ENCODE peak calls at places on chromosomes 3 and 15, in seven cellular contexts. One of them, this sample, is unnamed.

GRCh38 chr3:181622365-181622764 is 89.4 kb upstream of the SOX2 start:
- DNase-seq in aorta: no peak
- DNase-seq in spleen: no peak
- DNase-seq in lower lobe of right lung: no peak
- DNase-seq in mesendoderm: no peak
- DNase-seq in MM.1S: peak; percentile 49
- DNase-seq in AG04450: no peak
- DNase-seq in this sample: no peak

GRCh38 chr15:34055868-34056595 is 17.0 kb upstream of the AVEN start:
- DNase-seq in aorta: no peak
- DNase-seq in spleen: no peak
- DNase-seq in lower lobe of right lung: no peak
- DNase-seq in mesendoderm: peak; percentile 30
- DNase-seq in MM.1S: no peak
- DNase-seq in AG04450: peak; percentile 50
- DNase-seq in this sample: no peak

GRCh38 chr3:123792473-123793201 is 91.5 kb downstream of the MYLK start:
- DNase-seq in aorta: no peak
- DNase-seq in spleen: no peak
- DNase-seq in lower lobe of right lung: no peak
- DNase-seq in mesendoderm: peak; percentile 35
- DNase-seq in MM.1S: no peak
- DNase-seq in AG04450: no peak
- DNase-seq in this sample: no peak

GRCh38 chr3:105118905-105119304 is 247.8 kb upstream of the ALCAM start:
- DNase-seq in aorta: no peak
- DNase-seq in spleen: no peak
- DNase-seq in lower lobe of right lung: no peak
- DNase-seq in mesendoderm: no peak
- DNase-seq in MM.1S: no peak
- DNase-seq in AG04450: no peak
- DNase-seq in this sample: no peak

GRCh38 chr3:57169872-57170623 is 4.9 kb upstream of the IL17RD start:
- DNase-seq in aorta: peak; percentile 92
- DNase-seq in spleen: peak; percentile 93
- DNase-seq in lower lobe of right lung: peak; percentile 82
- DNase-seq in mesendoderm: peak; percentile 91
- DNase-seq in MM.1S: peak; percentile 59
- DNase-seq in AG04450: peak; percentile 8
- DNase-seq in this sample: peak; percentile 82

GRCh38 chr3:4926892-4927291 is 52.3 kb upstream of the BHLHE40 start:
- DNase-seq in aorta: no peak
- DNase-seq in spleen: no peak
- DNase-seq in lower lobe of right lung: no peak
- DNase-seq in mesendoderm: no peak
- DNase-seq in MM.1S: no peak
- DNase-seq in AG04450: no peak
- DNase-seq in this sample: no peak

GRCh38 chr3:77489216-77489615 is 449.3 kb downstream of the ROBO2 start:
- DNase-seq in aorta: no peak
- DNase-seq in spleen: no peak
- DNase-seq in lower lobe of right lung: no peak
- DNase-seq in mesendoderm: peak; percentile 32
- DNase-seq in MM.1S: no peak
- DNase-seq in AG04450: no peak
- DNase-seq in this sample: no peak

GRCh38 chr15:62119224-62119925 is 45.7 kb downstream of the C2CD4B start:
- DNase-seq in aorta: no peak
- DNase-seq in spleen: no peak
- DNase-seq in lower lobe of right lung: no peak
- DNase-seq in mesendoderm: peak; percentile 80
- DNase-seq in MM.1S: no peak
- DNase-seq in AG04450: peak; percentile 78
- DNase-seq in this sample: no peak

GRCh38 chr3:174336774-174337173 is 522.4 kb upstream of the NAALADL2 start:
- DNase-seq in aorta: no peak
- DNase-seq in spleen: no peak
- DNase-seq in lower lobe of right lung: no peak
- DNase-seq in mesendoderm: no peak
- DNase-seq in MM.1S: no peak
- DNase-seq in AG04450: no peak
- DNase-seq in this sample: no peak

GRCh38 chr15:58987036-58987435 is 427 bp upstream of the RNF111 start:
- DNase-seq in aorta: no peak
- DNase-seq in spleen: no peak
- DNase-seq in lower lobe of right lung: no peak
- DNase-seq in mesendoderm: no peak
- DNase-seq in MM.1S: peak; percentile 39
- DNase-seq in AG04450: no peak
- DNase-seq in this sample: no peak

GRCh38 chr3:23710555-23710954 is 95.2 kb upstream of the UBE2E1 start:
- DNase-seq in aorta: no peak
- DNase-seq in spleen: no peak
- DNase-seq in lower lobe of right lung: no peak
- DNase-seq in mesendoderm: peak; percentile 98
- DNase-seq in MM.1S: no peak
- DNase-seq in AG04450: peak; percentile 92
- DNase-seq in this sample: peak; percentile 66

GRCh38 chr15:76334438-76335004 is 2.1 kb upstream of the ISL2 start:
- DNase-seq in aorta: peak; percentile 38
- DNase-seq in spleen: no peak
- DNase-seq in lower lobe of right lung: no peak
- DNase-seq in mesendoderm: no peak
- DNase-seq in MM.1S: no peak
- DNase-seq in AG04450: no peak
- DNase-seq in this sample: no peak

GRCh38 chr15:76336254-76337046 is at the start of gene ISL2:
- DNase-seq in aorta: peak; percentile 81
- DNase-seq in spleen: peak; percentile 91
- DNase-seq in lower lobe of right lung: peak; percentile 84
- DNase-seq in mesendoderm: peak; percentile 96
- DNase-seq in MM.1S: peak; percentile 79
- DNase-seq in AG04450: peak; percentile 92
- DNase-seq in this sample: no peak

GRCh38 chr15:76337047-76337738 is 620 bp downstream of the ISL2 start:
- DNase-seq in aorta: no peak
- DNase-seq in spleen: no peak
- DNase-seq in lower lobe of right lung: no peak
- DNase-seq in mesendoderm: peak; percentile 56
- DNase-seq in MM.1S: no peak
- DNase-seq in AG04450: no peak
- DNase-seq in this sample: no peak

GRCh38 chr15:76335129-76335850 is 1.3 kb upstream of the ISL2 start:
- DNase-seq in aorta: no peak
- DNase-seq in spleen: peak; percentile 82
- DNase-seq in lower lobe of right lung: no peak
- DNase-seq in mesendoderm: peak; percentile 81
- DNase-seq in MM.1S: no peak
- DNase-seq in AG04450: no peak
- DNase-seq in this sample: no peak

DNA sequence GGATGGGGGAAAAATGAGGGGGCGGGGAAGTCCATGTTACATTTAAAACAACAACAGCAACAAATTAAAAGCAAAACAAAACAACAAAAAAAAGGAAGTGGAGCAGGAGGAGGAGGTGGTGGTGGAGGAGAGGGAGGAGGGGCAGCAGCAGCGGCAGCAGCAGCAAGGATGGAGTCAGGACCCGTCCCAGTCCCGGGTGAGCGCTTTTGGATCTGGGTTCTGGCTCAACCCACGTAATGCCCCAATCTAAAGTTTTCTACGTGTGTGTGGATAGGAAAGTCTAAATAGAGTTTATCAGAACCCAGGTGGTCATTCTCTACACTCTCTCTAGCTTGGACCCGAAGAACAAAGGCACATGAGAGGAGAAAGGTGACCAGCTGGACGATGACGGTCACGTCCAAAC is 721 bp upstream of the ISL2 start:
- DNase-seq in aorta: no peak
- DNase-seq in spleen: no peak
- DNase-seq in lower lobe of right lung: no peak
- DNase-seq in mesendoderm: peak; percentile 62
- DNase-seq in MM.1S: no peak
- DNase-seq in AG04450: no peak
- DNase-seq in this sample: no peak
- H3K27me3 ChIP-seq in aorta: no peaks in the 10 kb centered on the region
- H3K27me3 ChIP-seq in spleen: peaks cover 95% of the 10 kb centered on the region
- H3K27me3 ChIP-seq in lower lobe of right lung: peaks cover 81% of the 10 kb centered on the region
- H3K27me3 ChIP-seq in mesendoderm: peaks cover 36% of the 10 kb centered on the region
- H3K27me3 ChIP-seq in MM.1S: peaks cover 6% of the 10 kb centered on the region
- H3K27me3 ChIP-seq in AG04450: peaks cover 45% of the 10 kb centered on the region
- H3K27me3 ChIP-seq in this sample: no peaks in the 10 kb centered on the region

DNA sequence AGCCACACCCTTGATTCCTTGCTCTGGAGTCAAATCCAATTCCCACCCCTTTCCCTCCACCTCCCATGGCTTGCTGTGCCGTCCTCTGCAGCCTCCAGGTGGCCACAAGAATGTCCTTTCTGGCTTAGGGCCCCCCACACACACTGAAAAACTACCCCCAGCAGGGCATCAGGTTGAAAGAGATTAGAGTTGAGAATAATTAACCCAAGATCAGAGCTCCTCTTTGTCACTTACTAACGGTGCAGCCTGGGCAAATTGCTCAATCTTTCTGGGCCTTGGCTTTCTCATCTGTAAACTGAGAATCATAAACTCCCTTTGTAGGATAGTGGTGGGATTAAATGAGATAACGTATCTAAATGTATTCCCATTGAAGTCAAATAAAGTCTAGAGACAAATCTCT is 78.5 kb downstream of the MRPL46 start:
- DNase-seq in aorta: no peak
- DNase-seq in spleen: no peak
- DNase-seq in lower lobe of right lung: no peak
- DNase-seq in mesendoderm: peak; percentile 78
- DNase-seq in MM.1S: no peak
- DNase-seq in AG04450: no peak
- DNase-seq in this sample: no peak
- H3K27me3 ChIP-seq in aorta: no peaks in the 10 kb centered on the region
- H3K27me3 ChIP-seq in spleen: peaks cover 14% of the 10 kb centered on the region
- H3K27me3 ChIP-seq in lower lobe of right lung: no peaks in the 10 kb centered on the region
- H3K27me3 ChIP-seq in mesendoderm: no peaks in the 10 kb centered on the region
- H3K27me3 ChIP-seq in MM.1S: no peaks in the 10 kb centered on the region
- H3K27me3 ChIP-seq in AG04450: no peaks in the 10 kb centered on the region
- H3K27me3 ChIP-seq in this sample: peaks cover 2% of the 10 kb centered on the region

DNA sequence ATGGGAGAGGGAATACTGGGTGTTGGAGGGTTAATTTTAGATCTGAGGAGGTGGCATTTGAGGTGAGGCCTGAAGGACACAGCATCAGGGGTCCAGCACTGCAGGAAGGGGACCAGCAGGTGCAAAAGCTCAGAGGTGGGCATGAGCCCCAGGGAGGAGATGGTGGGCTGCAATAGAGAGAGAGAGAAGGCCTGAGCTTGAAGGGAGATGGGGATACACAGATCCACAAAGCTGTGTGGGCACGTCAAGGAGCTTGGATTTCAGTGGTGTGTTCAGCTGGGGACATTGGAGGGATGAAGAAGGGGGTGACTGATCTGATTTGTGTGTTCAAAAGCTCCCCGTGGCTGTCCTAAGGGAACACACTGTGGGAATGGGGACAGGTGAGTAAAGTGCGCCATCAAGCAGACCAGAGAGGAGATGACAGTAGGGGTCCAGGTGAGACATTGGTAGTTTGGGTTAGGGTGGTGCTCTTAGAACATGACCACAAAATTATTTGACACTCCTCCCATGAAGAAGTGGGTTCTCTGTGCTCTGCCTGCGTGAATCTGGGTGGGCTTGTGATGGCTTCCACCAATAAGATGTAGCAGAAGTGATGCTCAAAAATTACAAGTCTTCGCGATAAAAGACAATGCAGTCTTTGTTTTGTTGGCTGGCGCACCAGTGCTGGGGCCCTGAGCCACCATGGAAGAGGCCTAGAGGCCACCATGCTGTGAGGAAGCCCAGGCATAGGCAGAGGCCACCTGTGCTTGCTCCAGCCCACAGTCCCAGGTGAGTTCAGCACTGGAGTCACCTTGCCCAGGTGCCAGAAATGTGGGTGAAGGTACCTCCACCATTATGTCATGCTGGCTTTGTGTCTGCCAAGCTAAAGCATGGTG is 1.9 kb upstream of the WNT7A start:
- DNase-seq in aorta: no peak
- DNase-seq in spleen: no peak
- DNase-seq in lower lobe of right lung: no peak
- DNase-seq in mesendoderm: no peak
- DNase-seq in MM.1S: no peak
- DNase-seq in AG04450: no peak
- DNase-seq in this sample: no peak
- H3K27me3 ChIP-seq in aorta: no peaks in the 10 kb centered on the region
- H3K27me3 ChIP-seq in spleen: peaks cover 89% of the 10 kb centered on the region
- H3K27me3 ChIP-seq in lower lobe of right lung: peaks cover 54% of the 10 kb centered on the region
- H3K27me3 ChIP-seq in mesendoderm: peaks cover 34% of the 10 kb centered on the region
- H3K27me3 ChIP-seq in MM.1S: peaks cover 53% of the 10 kb centered on the region
- H3K27me3 ChIP-seq in AG04450: peaks cover 43% of the 10 kb centered on the region
- H3K27me3 ChIP-seq in this sample: peaks cover 68% of the 10 kb centered on the region

DNA sequence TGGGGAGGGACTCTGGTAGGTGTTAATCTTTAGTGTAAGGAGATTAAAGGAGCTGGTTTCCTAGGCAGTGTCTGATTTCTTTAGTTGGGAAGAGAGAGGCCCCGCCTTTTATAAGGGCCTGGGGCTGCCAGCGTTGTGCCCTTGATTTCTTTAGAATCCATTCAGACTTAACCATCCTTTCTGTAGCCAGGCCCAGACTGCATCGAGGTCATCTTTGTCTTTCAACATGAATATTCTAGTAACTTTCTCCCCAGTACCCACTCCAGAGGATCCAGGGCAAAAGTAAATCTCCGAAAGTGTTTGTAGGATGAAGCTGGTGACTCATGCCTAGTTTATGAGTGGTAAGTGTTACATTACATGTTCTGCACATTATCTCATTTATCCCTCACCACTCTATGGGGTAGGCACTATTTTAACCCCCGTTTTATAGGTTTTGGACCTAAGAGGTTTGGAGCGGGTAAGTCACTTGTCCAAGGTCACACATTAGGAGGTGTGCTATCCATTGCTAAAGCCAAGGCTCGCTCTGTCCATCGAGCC is 11.8 kb upstream of the USP3 start:
- DNase-seq in aorta: no peak
- DNase-seq in spleen: no peak
- DNase-seq in lower lobe of right lung: no peak
- DNase-seq in mesendoderm: no peak
- DNase-seq in MM.1S: no peak
- DNase-seq in AG04450: peak; percentile 34
- DNase-seq in this sample: no peak
- H3K27me3 ChIP-seq in aorta: no peaks in the 10 kb centered on the region
- H3K27me3 ChIP-seq in spleen: no peaks in the 10 kb centered on the region
- H3K27me3 ChIP-seq in lower lobe of right lung: no peaks in the 10 kb centered on the region
- H3K27me3 ChIP-seq in mesendoderm: no peaks in the 10 kb centered on the region
- H3K27me3 ChIP-seq in MM.1S: no peaks in the 10 kb centered on the region
- H3K27me3 ChIP-seq in AG04450: no peaks in the 10 kb centered on the region
- H3K27me3 ChIP-seq in this sample: no peaks in the 10 kb centered on the region

DNA sequence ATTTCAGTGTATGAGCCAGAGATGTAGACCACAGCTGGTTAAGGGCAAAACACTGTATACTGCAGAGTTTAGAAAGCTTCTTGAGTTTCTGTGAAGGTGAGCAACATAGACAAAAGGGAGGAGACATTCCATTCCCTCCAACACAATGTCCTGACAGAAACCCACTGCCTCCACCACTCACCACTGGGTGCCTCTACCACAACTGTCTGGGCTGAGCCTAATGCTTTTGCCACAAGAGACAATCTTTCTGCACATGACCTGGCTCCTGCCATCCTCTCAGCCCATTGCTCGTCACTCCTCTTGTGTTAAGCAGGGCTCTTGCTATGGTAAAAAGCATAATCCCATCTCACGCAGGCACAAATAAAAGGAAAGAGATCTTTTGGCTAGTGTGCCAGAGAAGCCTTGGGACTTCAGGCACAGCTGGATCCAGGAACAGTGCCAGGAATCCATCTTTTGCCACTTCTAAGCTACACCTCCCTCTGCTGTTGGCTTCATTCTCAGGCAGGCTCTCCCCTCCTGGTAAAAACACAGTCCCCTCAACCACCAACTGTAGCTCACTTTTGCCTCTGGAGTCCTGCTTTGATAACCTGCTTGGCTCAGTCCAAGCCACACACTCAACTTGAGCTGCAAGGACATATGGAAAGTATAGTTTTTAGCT is 140.6 kb upstream of the PRR20G start:
- DNase-seq in aorta: no peak
- DNase-seq in spleen: no peak
- DNase-seq in lower lobe of right lung: no peak
- DNase-seq in mesendoderm: peak; percentile 28
- DNase-seq in MM.1S: no peak
- DNase-seq in AG04450: no peak
- DNase-seq in this sample: no peak
- H3K27me3 ChIP-seq in aorta: no peaks in the 10 kb centered on the region
- H3K27me3 ChIP-seq in spleen: peaks cover 80% of the 10 kb centered on the region
- H3K27me3 ChIP-seq in lower lobe of right lung: peaks cover 34% of the 10 kb centered on the region
- H3K27me3 ChIP-seq in mesendoderm: no peaks in the 10 kb centered on the region
- H3K27me3 ChIP-seq in MM.1S: peaks cover 47% of the 10 kb centered on the region
- H3K27me3 ChIP-seq in AG04450: peaks cover 27% of the 10 kb centered on the region
- H3K27me3 ChIP-seq in this sample: peaks cover 63% of the 10 kb centered on the region

This sample was measured in psoas muscle.